ENCODE peak calls at places on chromosomes 11 and 22, in six cellular contexts. E is ovary, I is cardiac fibroblast, U is left lung, L is fibroblast of mammary gland, A is MM.1S. T is an unnamed sample.

GRCh38 chr11:121367434-121367833 is 74.9 kb downstream of the SC5D start:
- DNase-seq in E (no peak), I (peak; percentile 19), U (no peak), L (peak; percentile 41), A (peak; percentile 81), T (no peak)

GRCh38 chr11:67277231-67277961 is 11.1 kb downstream of the GRK2 start:
- DNase-seq in E (peak; percentile 85), I (peak; percentile 91), U (peak; percentile 94), L (peak; percentile 65), A (peak; percentile 97), T (peak; percentile 93)

GRCh38 chr22:36386900-36387663 is 685 bp downstream of the MYH9 start:
- DNase-seq in E (peak; percentile 70), I (no peak), U (peak; percentile 85), L (no peak), A (peak; percentile 61), T (peak; percentile 83)

GRCh38 chr11:94127632-94128031 is 1.0 kb upstream of the PANX1 start:
- DNase-seq in E (no peak), I (no peak), U (no peak), L (no peak), A (no peak), T (no peak)

GRCh38 chr11:15707971-15708370 is 593.2 kb downstream of the INSC start:
- DNase-seq in E (peak; percentile 27), I (peak; percentile 78), U (no peak), L (no peak), A (no peak), T (peak; percentile 32)

GRCh38 chr11:82864268-82864667 is 36.0 kb downstream of the PRCP start:
- DNase-seq in E (peak; percentile 19), I (peak; percentile 81), U (peak; percentile 68), L (peak; percentile 80), A (peak; percentile 80), T (no peak)

GRCh38 chr11:78300108-78300507 is 111.4 kb downstream of the USP35 start:
- DNase-seq in E (no peak), I (no peak), U (no peak), L (no peak), A (no peak), T (no peak)

GRCh38 chr22:24392218-24392931 is 35.0 kb upstream of the ADORA2A start:
- DNase-seq in E (no peak), I (no peak), U (no peak), L (no peak), A (no peak), T (no peak)

GRCh38 chr11:109864834-109865557 is 228.2 kb upstream of the ZC3H12C start:
- DNase-seq in E (no peak), I (peak; percentile 71), U (no peak), L (peak; percentile 71), A (no peak), T (no peak)

GRCh38 chr11:113401718-113402117 is 14.1 kb downstream of the ANKK1 start:
- DNase-seq in E (no peak), I (peak; percentile 51), U (peak; percentile 66), L (peak; percentile 6), A (no peak), T (peak; percentile 91)

GRCh38 chr11:16126361-16126760 is 230.0 kb downstream of the SOX6 start:
- DNase-seq in E (no peak), I (peak; percentile 26), U (no peak), L (no peak), A (no peak), T (no peak)

GRCh38 chr11:119030029-119030328 is 698 bp downstream of the SLC37A4 start:
- DNase-seq in E (no peak), I (no peak), U (no peak), L (no peak), A (no peak), T (no peak)

GRCh38 chr11:1497600-1497999 is 11.0 kb upstream of the MOB2 start:
- DNase-seq in E (peak; percentile 9), I (no peak), U (peak; percentile 29), L (no peak), A (no peak), T (no peak)

GRCh38 chr11:15800121-15800800 is 556.1 kb downstream of the SOX6 start:
- DNase-seq in E (no peak), I (peak; percentile 85), U (peak; percentile 77), L (peak; percentile 71), A (no peak), T (no peak)

GRCh38 chr11:2590131-2590950 is 109.5 kb downstream of the KCNQ1OT1 start:
- DNase-seq in E (no peak), I (no peak), U (peak; percentile 20), L (no peak), A (no peak), T (no peak)

GRCh38 chr11:30488304-30488998 is 97.7 kb downstream of the MPPED2 start:
- DNase-seq in E (no peak), I (peak; percentile 41), U (no peak), L (no peak), A (no peak), T (no peak)

GRCh38 chr11:131099013-131099412 is 182.7 kb upstream of the SNX19 start:
- DNase-seq in E (no peak), I (no peak), U (no peak), L (peak; percentile 50), A (no peak), T (no peak)

GRCh38 chr22:32473388-32473952 is 1.1 kb upstream of the FBXO7 start:
- DNase-seq in E (peak; percentile 31), I (peak; percentile 71), U (no peak), L (peak; percentile 76), A (peak; percentile 73), T (no peak)

GRCh38 chr11:75955443-75955842 is 140.4 kb downstream of the UVRAG start:
- DNase-seq in E (no peak), I (peak; percentile 5), U (no peak), L (no peak), A (no peak), T (no peak)

GRCh38 chr11:28860898-28861297 is 752.7 kb downstream of the METTL15 start:
- DNase-seq in E (no peak), I (peak; percentile 70), U (no peak), L (peak; percentile 81), A (no peak), T (no peak)

GRCh38 chr11:73401924-73402833 is 26.0 kb downstream of the RELT start:
- DNase-seq in E (peak; percentile 10), I (peak; percentile 27), U (no peak), L (peak; percentile 37), A (no peak), T (no peak)

GRCh38 chr11:59556115-59556882 is 45.0 kb downstream of the OR4D9 start:
- DNase-seq in E (peak; percentile 62), I (peak; percentile 86), U (no peak), L (peak; percentile 93), A (peak; percentile 54), T (peak; percentile 59)

GRCh38 chr11:126857860-126858808 is 142.4 kb downstream of the KIRREL3 start:
- DNase-seq in E (no peak), I (peak; percentile 4), U (no peak), L (peak; percentile 5), A (no peak), T (no peak)

GRCh38 chr11:65645710-65646109 is 7.8 kb downstream of the SIPA1 start:
- DNase-seq in E (no peak), I (peak; percentile 14), U (no peak), L (peak; percentile 20), A (no peak), T (no peak)

GRCh38 chr11:32531528-32531927 is 52.1 kb upstream of the EIF3M start:
- DNase-seq in E (no peak), I (peak; percentile 41), U (no peak), L (no peak), A (no peak), T (no peak)

GRCh38 chr22:48477031-48477721 is 1350.5 kb downstream of the BRD1 start:
- DNase-seq in E (peak; percentile 46), I (no peak), U (no peak), L (no peak), A (no peak), T (peak; percentile 76)

GRCh38 chr11:67071420-67072284 is 15.0 kb downstream of the RHOD start:
- DNase-seq in E (peak; percentile 45), I (peak; percentile 83), U (peak; percentile 79), L (peak; percentile 36), A (peak; percentile 74), T (peak; percentile 90)

GRCh38 chr11:104700609-104701008 is 197.7 kb downstream of the CASP12 start:
- DNase-seq in E (no peak), I (peak; percentile 73), U (no peak), L (peak; percentile 61), A (peak; percentile 79), T (no peak)

GRCh38 chr11:69922596-69923111 is 103.4 kb upstream of the FGF3 start:
- DNase-seq in E (no peak), I (no peak), U (no peak), L (no peak), A (no peak), T (no peak)

DNA sequence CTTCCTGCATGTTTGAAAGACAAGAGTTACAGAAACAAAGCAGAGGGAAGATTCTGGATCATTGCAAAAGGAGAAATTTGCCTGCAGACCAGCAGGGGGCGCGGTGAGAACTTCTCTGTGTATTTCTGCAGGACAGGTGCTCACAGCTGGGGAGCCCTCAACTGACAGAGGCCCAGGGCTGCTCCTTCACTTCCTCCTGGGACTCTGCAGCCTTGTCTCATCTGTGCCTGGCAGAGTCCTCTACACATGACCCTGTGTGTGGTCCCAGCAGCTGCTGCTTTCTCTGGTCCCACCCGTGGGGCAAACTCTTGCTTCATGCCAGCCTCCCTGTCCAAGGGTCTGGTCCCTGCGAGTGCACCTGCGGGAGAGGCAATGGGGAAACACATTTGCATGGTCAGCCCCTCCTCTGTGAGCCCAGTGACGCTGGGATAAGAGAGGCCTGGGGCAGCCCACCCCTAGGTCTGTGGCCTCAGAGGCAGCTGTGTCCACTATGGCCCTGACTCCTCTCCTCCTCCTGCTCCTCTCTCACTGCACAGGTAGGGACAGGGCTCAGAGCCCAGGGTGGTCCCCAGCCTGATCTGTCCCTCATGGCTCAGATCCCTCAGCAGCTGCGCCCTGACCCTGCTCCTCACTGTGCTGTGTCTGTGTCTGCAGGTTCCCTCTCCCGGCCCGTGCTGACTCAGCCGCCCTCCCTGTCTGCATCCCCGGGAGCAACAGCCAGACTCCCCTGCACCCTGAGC is 43.2 kb upstream of the VPREB1 start:
- DNase-seq in E (no peak), I (peak; percentile 51), U (no peak), L (peak; percentile 39), A (peak; percentile 90), T (no peak)
- TF ChIP-seq CTCF in E (no peak), I (peak; percentile 84), U (no peak), L (peak; percentile 70), A (peak; percentile 88), T (no peak)

DNA sequence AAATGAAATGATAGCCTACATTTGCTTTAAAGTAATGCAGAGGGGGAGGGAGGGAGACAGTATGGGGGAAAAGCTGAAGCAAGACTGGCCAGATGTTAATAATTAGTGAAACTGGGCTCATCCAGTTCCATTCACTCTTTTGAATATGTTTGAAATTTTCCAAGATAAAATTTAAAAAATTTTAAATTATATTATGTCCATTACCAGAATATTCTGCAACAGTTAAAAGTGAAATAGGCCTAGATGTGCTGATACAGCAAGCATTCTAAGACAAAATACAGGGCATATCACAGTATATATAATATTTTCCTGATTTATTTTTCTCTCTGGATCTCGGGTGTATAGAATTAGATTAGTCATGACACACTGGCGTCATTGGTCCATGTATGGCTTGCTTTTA is 13.6 kb upstream of the ZNRF3 start:
- DNase-seq in E (no peak), I (no peak), U (no peak), L (no peak), A (no peak), T (no peak)
- TF ChIP-seq CTCF in E (no peak), I (no peak), U (no peak), L (no peak), A (no peak), T (no peak)

GRCh38 chr11:62705401-62705800 is 1.8 kb downstream of the BSCL2 start:
- DNase-seq in E (no peak), I (peak; percentile 33), U (no peak), L (no peak), A (no peak), T (no peak)
- TF ChIP-seq CTCF in E (no peak), I (no peak), U (no peak), L (no peak), A (no peak), T (no peak)

GRCh38 chr11:117808768-117809167 is 11.8 kb upstream of the DSCAML1 start:
- DNase-seq in E (peak; percentile 30), I (no peak), U (no peak), L (peak; percentile 45), A (no peak), T (no peak)
- TF ChIP-seq CTCF in E (no peak), I (no peak), U (no peak), L (no peak), A (no peak), T (no peak)

T was measured in heart left ventricle.